ENCODE peak calls at places on chromosomes 6 and 20, in four cellular contexts. T is astrocyte of the spinal cord, K is AG09309, V is BJ. R is an unnamed sample.
A peak's percentile ranks its signal among the peaks of the same experiment; 100 is the strongest.

GRCh38 chr6:34237316-34237721 is 646 bp downstream of the HMGA1 start:
- DNase-seq in V (no peak), T (no peak), K (no peak), R (no peak)

GRCh38 chr6:160137130-160137988 is 15.7 kb downstream of the SLC22A1 start:
- DNase-seq in T (no peak), V (no peak), K (no peak), R (no peak)

GRCh38 chr6:106927531-106928398 is 46.8 kb downstream of the CD24 start:
- DNase-seq in V (no peak), T (peak; percentile 51), K (no peak), R (peak; percentile 6)

GRCh38 chr6:29887330-29887818 is 55.0 kb upstream of the HLA-A start:
- DNase-seq in V (no peak), K (no peak), T (peak; percentile 14), R (peak; percentile 17)

GRCh38 chr6:39617023-39617422 is 108.2 kb downstream of the KIF6 start:
- DNase-seq in V (no peak), K (no peak), T (no peak), R (no peak)

GRCh38 chr20:24917797-24918578 is 31.1 kb upstream of the CST7 start:
- DNase-seq in V (no peak), K (peak; percentile 5), T (peak; percentile 65), R (peak; percentile 65)

GRCh38 chr20:53202781-53203180 is 230.6 kb downstream of the TSHZ2 start:
- DNase-seq in K (no peak), T (no peak), V (no peak), R (no peak)

GRCh38 chr6:20095436-20095835 is 116.8 kb downstream of the MBOAT1 start:
- DNase-seq in K (no peak), V (no peak), T (no peak), R (no peak)

GRCh38 chr6:148457843-148458159 is 115.2 kb downstream of the SASH1 start:
- DNase-seq in T (no peak), V (no peak), K (no peak), R (no peak)

GRCh38 chr6:39239527-39240154 is 10.4 kb upstream of the KCNK5 start:
- DNase-seq in T (no peak), K (no peak), V (no peak), R (no peak)

GRCh38 chr6:141667580-141668309 is 465.0 kb upstream of the GJE1 start:
- DNase-seq in T (peak; percentile 24), K (no peak), V (no peak), R (peak; percentile 18)

GRCh38 chr6:153668758-153669157 is 370.3 kb upstream of the OPRM1 start:
- DNase-seq in K (no peak), T (no peak), V (no peak), R (no peak)

GRCh38 chr6:33886673-33887144 is 82.9 kb upstream of the MLN start:
- DNase-seq in K (peak; percentile 72), T (peak; percentile 44), V (peak; percentile 82), R (peak; percentile 92)

GRCh38 chr6:56199956-56200355 is 47.4 kb downstream of the COL21A1 start:
- DNase-seq in K (no peak), V (no peak), T (peak; percentile 25), R (no peak)

GRCh38 chr20:39716796-39717341 is 754.7 kb downstream of the DHX35 start:
- DNase-seq in T (no peak), V (no peak), K (no peak), R (no peak)

GRCh38 chr6:53768636-53769035 is 26.2 kb upstream of the LRRC1 start:
- DNase-seq in T (no peak), V (no peak), K (no peak), R (no peak)

GRCh38 chr6:99590728-99591672 is 15.6 kb upstream of the PRDM13 start:
- DNase-seq in T (no peak), K (no peak), V (no peak), R (no peak)

GRCh38 chr20:54058420-54059139 is 11.8 kb downstream of the BCAS1 start:
- DNase-seq in K (no peak), T (no peak), V (no peak), R (no peak)

GRCh38 chr6:124535746-124536145 is 426.5 kb upstream of the RNF217 start:
- DNase-seq in T (peak; percentile 39), V (no peak), K (no peak), R (no peak)

GRCh38 chr20:62944184-62944583 is 6.2 kb downstream of the GID8 start:
- DNase-seq in V (no peak), K (no peak), T (no peak), R (no peak)

GRCh38 chr20:62837790-62838458 is 21.1 kb downstream of the COL9A3 start:
- DNase-seq in K (no peak), V (no peak), T (no peak), R (peak; percentile 54)

GRCh38 chr20:40563296-40563950 is 125.6 kb downstream of the MAFB start:
- DNase-seq in T (peak; percentile 48), K (no peak), V (no peak), R (peak; percentile 29)

GRCh38 chr20:549720-550496 is 6.3 kb upstream of the CSNK2A1 start:
- DNase-seq in T (no peak), V (no peak), K (no peak), R (no peak)

GRCh38 chr20:53503517-53503919 is 90.1 kb downstream of the ZNF217 start:
- DNase-seq in V (no peak), T (no peak), K (no peak), R (no peak)

GRCh38 chr6:2658788-2659187 is 91.9 kb downstream of the MYLK4 start:
- DNase-seq in K (no peak), V (no peak), T (peak; percentile 13), R (no peak)

GRCh38 chr6:125392682-125393081 is 90.9 kb upstream of the HDDC2 start:
- DNase-seq in T (no peak), V (no peak), K (no peak), R (no peak)

DNA sequence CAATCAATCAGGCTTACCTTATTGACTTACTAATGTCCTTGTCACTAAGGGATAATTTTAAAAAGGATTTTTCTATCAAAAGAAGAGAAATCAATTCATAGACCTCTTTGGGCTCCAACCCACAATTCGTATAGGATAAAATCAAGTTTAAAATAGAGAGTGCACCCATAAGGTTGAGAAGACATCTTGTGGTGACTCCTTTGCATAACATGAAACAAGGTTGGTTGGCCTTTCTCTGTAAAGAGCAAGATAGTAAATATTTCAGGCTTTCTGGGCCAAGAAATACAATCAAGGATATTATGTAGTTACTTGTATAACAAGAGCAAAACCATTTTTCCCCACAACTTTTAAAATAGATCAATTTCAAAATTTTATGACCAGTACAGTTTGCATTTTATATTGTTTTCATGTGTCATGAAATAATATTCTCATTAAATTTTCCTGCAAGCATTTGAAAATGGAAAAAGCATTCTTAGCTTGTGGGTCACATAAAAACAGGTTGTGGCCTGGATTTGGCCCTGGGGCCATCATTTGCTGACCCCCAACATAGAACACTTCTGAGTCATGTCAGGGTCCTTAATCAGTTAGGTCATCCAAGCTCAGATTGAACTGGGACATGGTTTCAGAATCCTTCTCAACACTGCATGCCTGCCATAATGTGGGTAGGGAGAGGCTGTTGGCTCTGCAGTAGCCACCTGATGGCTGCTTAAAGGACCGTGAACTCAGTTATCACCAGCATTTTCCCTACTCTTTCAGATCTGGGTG is 76.7 kb downstream of the MYB start:
- DNase-seq in T (no peak), K (no peak), V (no peak), R (no peak)
- TF ChIP-seq CTCF in T (peak; percentile 22), K (peak; percentile 19), V (peak; percentile 6), R (no peak)

GRCh38 chr6:28635547-28636158 is 110.0 kb downstream of the GPX5 start:
- DNase-seq in T (no peak), V (no peak), K (no peak), R (no peak)
- H3K4me3 ChIP-seq in T (peak overlapping the region; percentile 33), V (peak overlapping the region; percentile 6), K (peak overlapping the region; percentile 2), R (peak overlapping the region; percentile 46)

GRCh38 chr6:114304304-114304887 is 38.4 kb downstream of the HS3ST5 start:
- DNase-seq in V (no peak), K (peak; percentile 1), T (peak; percentile 36), R (peak; percentile 26)
- TF ChIP-seq CTCF in V (peak; percentile 54), K (peak; percentile 44), T (peak; percentile 44), R (peak; percentile 60)

DNA sequence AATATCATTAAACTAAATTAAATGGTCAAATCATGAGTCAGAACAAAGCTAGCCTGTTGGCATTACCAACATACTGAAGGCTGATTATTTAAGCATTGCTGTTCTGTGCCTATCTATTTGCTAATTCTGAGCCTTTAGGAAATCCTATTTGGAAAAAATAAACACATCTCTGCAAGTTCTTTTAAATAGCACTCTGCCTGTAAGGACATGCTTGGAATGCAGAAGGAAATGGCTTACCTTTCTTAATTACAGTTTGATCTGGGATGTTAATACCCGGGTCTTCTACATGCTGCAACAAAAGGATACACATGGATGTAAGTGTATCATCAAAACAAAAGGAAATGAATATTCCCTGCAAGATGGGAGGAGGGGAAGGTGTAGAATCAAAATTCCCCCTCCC is 8.3 kb downstream of the TFAP2A start:
- DNase-seq in V (no peak), T (no peak), K (no peak), R (no peak)
- H3K4me3 ChIP-seq in V (peak overlapping the region; percentile 91), T (no peak overlapping the region), K (no peak overlapping the region), R (no peak overlapping the region)

GRCh38 chr6:17600527-17601388 is 656 bp downstream of the FAM8A1 start:
- DNase-seq in K (no peak), T (peak; percentile 16), V (no peak), R (peak; percentile 16)
- TF ChIP-seq CTCF in K (no peak), T (no peak), V (no peak), R (no peak)